ENCODE peak calls at places on chromosomes 5 and 9, in four cellular contexts. T is activated CD8-positive, alpha-beta memory T cell treated with anti-CD3 and anti-CD28 coated beads, Interleukin-2, amount 50 U/mL, for 4 hours; R is NCI-H2081; X is AG09319. C is an unnamed sample.

GRCh38 chr5:444226-444625 is 1.2 kb downstream of the EXOC3 start:
- DNase-seq in X (no peak), T (peak; percentile 9), R (no peak), C (no peak)

GRCh38 chr9:130200038-130200979 is 28.1 kb downstream of the NCS1 start:
- DNase-seq in T (no peak), R (no peak), X (peak; percentile 49), C (no peak)

GRCh38 chr9:137454145-137454505 is 5.0 kb downstream of the NSMF start:
- DNase-seq in R (no peak), T (peak; percentile 27), X (no peak), C (no peak)

GRCh38 chr5:71836547-71837112 is 117.6 kb downstream of the CARTPT start:
- DNase-seq in T (no peak), X (no peak), R (no peak), C (no peak)

GRCh38 chr5:50406874-50407273 is 34.2 kb downstream of the EMB start:
- DNase-seq in T (no peak), X (no peak), R (no peak), C (no peak)

GRCh38 chr5:59246470-59247250 is 646.9 kb downstream of the PDE4D start:
- DNase-seq in T (no peak), R (no peak), X (no peak), C (no peak)

GRCh38 chr5:41636605-41637004 is 126.2 kb upstream of the PLCXD3 start:
- DNase-seq in R (no peak), T (no peak), X (no peak), C (no peak)

GRCh38 chr5:55338092-55338613 is 30.4 kb downstream of the MTREX start:
- DNase-seq in R (no peak), T (no peak), X (no peak), C (no peak)

GRCh38 chr5:135341021-135341666 is 57.9 kb downstream of the MACROH2A1 start:
- DNase-seq in R (no peak), X (no peak), T (no peak), C (no peak)

GRCh38 chr5:32942225-32942989 is 231.3 kb downstream of the NPR3 start:
- DNase-seq in R (peak; percentile 47), X (no peak), T (no peak), C (peak; percentile 21)

GRCh38 chr5:178711572-178711971 is 18.9 kb downstream of the ZNF354A start:
- DNase-seq in R (no peak), X (no peak), T (no peak), C (no peak)

GRCh38 chr5:14577079-14577725 is 4.4 kb upstream of the OTULINL start:
- DNase-seq in R (no peak), X (no peak), T (no peak), C (no peak)

GRCh38 chr5:132926437-132926836 is 37.0 kb downstream of the AFF4 start:
- DNase-seq in R (no peak), X (no peak), T (no peak), C (no peak)

GRCh38 chr5:180128671-180129261 is 57.2 kb upstream of the RNF130 start:
- DNase-seq in T (no peak), R (no peak), X (no peak), C (no peak)

GRCh38 chr5:170020423-170020822 is 40.1 kb upstream of the INSYN2B start:
- DNase-seq in X (no peak), T (no peak), R (no peak), C (no peak)

GRCh38 chr5:142445266-142445665 is 120.4 kb upstream of the SPRY4 start:
- DNase-seq in R (no peak), T (no peak), X (no peak), C (no peak)

GRCh38 chr9:70829591-70830265 is 291.7 kb downstream of the TRPM3 start:
- DNase-seq in X (no peak), R (no peak), T (no peak), C (no peak)

GRCh38 chr5:163463063-163463435 is 2.6 kb downstream of the HMMR start:
- DNase-seq in R (no peak), T (no peak), X (no peak), C (no peak)

GRCh38 chr9:112819635-112820496 is 69.3 kb downstream of the SNX30 start:
- DNase-seq in X (peak; percentile 20), T (no peak), R (peak; percentile 18), C (peak; percentile 25)

GRCh38 chr5:91225848-91226686 is 157.1 kb downstream of the ARRDC3 start:
- DNase-seq in R (peak; percentile 13), X (no peak), T (peak; percentile 65), C (no peak)

GRCh38 chr9:114953917-114954316 is 23.5 kb upstream of the TNFSF8 start:
- DNase-seq in R (no peak), X (peak; percentile 57), T (no peak), C (no peak)

GRCh38 chr5:6158974-6159863 is 219.1 kb downstream of the MED10 start:
- DNase-seq in X (peak; percentile 73), T (no peak), R (peak; percentile 17), C (no peak)

C was measured in NCI-H526 treated with DMSO at 0.1 percent for 48 hours.